ENCODE peak calls at places on chromosome 5, in six cellular contexts. B is cardiac muscle cell, Q is OCI-LY7, S is IMR-90, A is heart left ventricle, N is mesenchymal stem cell. L is an unnamed sample. For H3K36me3, the result is how much of the 10 kb centered on the place peaks cover.

GRCh38 chr5:177507165-177507564 is 2.5 kb downstream of the DOK3 start:
- DNase-seq in B (no peak), Q (peak), S (no peak), A (no peak), N (peak), L (no peak)

GRCh38 chr5:63070001-63070400 is 491.4 kb downstream of the LRRC70 start:
- DNase-seq in B (no peak), Q (no peak), S (no peak), A (no peak), N (no peak), L (no peak)

GRCh38 chr5:141475625-141476131 is at the start of gene PCDHGC3:
- DNase-seq in B (peak), Q (peak), S (peak), A (peak), N (peak), L (peak)

GRCh38 chr5:124630767-124631704 is 115.4 kb downstream of the ZNF608 start:
- DNase-seq in B (peak), Q (no peak), S (peak), A (no peak), N (peak), L (no peak)

GRCh38 chr5:43389679-43390329 is 22.4 kb downstream of the CCL28 start:
- DNase-seq in B (peak), Q (peak), S (peak), A (peak), N (peak), L (no peak)

GRCh38 chr5:169970334-169970733 is 10.0 kb downstream of the INSYN2B start:
- DNase-seq in B (no peak), Q (no peak), S (no peak), A (no peak), N (no peak), L (no peak)

GRCh38 chr5:139862313-139862712 is 66.7 kb downstream of the PSD2 start:
- DNase-seq in B (peak), Q (no peak), S (peak), A (no peak), N (peak), L (no peak)

GRCh38 chr5:170312666-170313065 is 15.1 kb upstream of the LCP2 start:
- DNase-seq in B (peak), Q (no peak), S (peak), A (no peak), N (peak), L (no peak)

GRCh38 chr5:80540691-80541090 is 29.4 kb downstream of the ANKRD34B start:
- DNase-seq in B (peak), Q (no peak), S (no peak), A (no peak), N (no peak), L (no peak)

GRCh38 chr5:7667216-7667767 is 183.6 kb downstream of the CFAP90 start:
- DNase-seq in B (no peak), Q (no peak), S (no peak), A (no peak), N (no peak), L (no peak)

GRCh38 chr5:91754990-91755389 is 371.9 kb upstream of the ARRDC3 start:
- DNase-seq in B (no peak), Q (no peak), S (no peak), A (no peak), N (no peak), L (no peak)

GRCh38 chr5:68406767-68407232 is 191.2 kb downstream of the PIK3R1 start:
- DNase-seq in B (no peak), Q (peak), S (no peak), A (no peak), N (no peak), L (peak)

GRCh38 chr5:139147743-139148079 is 50.5 kb downstream of the SIL1 start:
- DNase-seq in B (peak), Q (no peak), S (peak), A (peak), N (peak), L (no peak)

GRCh38 chr5:11126844-11127243 is 365.8 kb upstream of the DAP start:
- DNase-seq in B (no peak), Q (no peak), S (no peak), A (no peak), N (no peak), L (no peak)

GRCh38 chr5:125326114-125326513 is 579.7 kb upstream of the ZNF608 start:
- DNase-seq in B (peak), Q (no peak), S (peak), A (peak), N (peak), L (no peak)

GRCh38 chr5:136703706-136704105 is 338.4 kb upstream of the TRPC7 start:
- DNase-seq in B (no peak), Q (no peak), S (no peak), A (no peak), N (peak), L (no peak)

GRCh38 chr5:98779264-98779877 is 5.9 kb downstream of the RGMB start:
- DNase-seq in B (no peak), Q (no peak), S (no peak), A (no peak), N (no peak), L (no peak)

GRCh38 chr5:96562614-96563013 is 99.6 kb upstream of the CAST start:
- DNase-seq in B (peak), Q (no peak), S (peak), A (no peak), N (no peak), L (no peak)

GRCh38 chr5:38603691-38604090 is 47.2 kb upstream of the LIFR start:
- DNase-seq in B (peak), Q (no peak), S (peak), A (no peak), N (peak), L (no peak)

GRCh38 chr5:24621809-24622208 is 23.0 kb downstream of the CDH10 start:
- DNase-seq in B (peak), Q (no peak), S (no peak), A (peak), N (peak), L (no peak)

GRCh38 chr5:3317051-3317795 is 278.4 kb upstream of the IRX1 start:
- DNase-seq in B (no peak), Q (no peak), S (no peak), A (no peak), N (no peak), L (no peak)

GRCh38 chr5:1818784-1819183 is 17.6 kb downstream of the NDUFS6 start:
- DNase-seq in B (no peak), Q (no peak), S (no peak), A (no peak), N (no peak), L (no peak)

GRCh38 chr5:13985736-13986418 is 41.4 kb upstream of the DNAH5 start:
- DNase-seq in B (peak), Q (no peak), S (peak), A (no peak), N (peak), L (no peak)

GRCh38 chr5:133123297-133123696 is 71.5 kb downstream of the HSPA4 start:
- DNase-seq in B (no peak), Q (no peak), S (no peak), A (no peak), N (no peak), L (no peak)

GRCh38 chr5:43017438-43017820 is 22.7 kb downstream of the ANXA2R start:
- DNase-seq in B (peak), Q (peak), S (peak), A (peak), N (peak), L (peak)

GRCh38 chr5:32108167-32108566 is 66.0 kb downstream of the GOLPH3 start:
- DNase-seq in B (no peak), Q (no peak), S (no peak), A (no peak), N (no peak), L (no peak)

GRCh38 chr5:60402161-60402785 is 297.7 kb downstream of the DEPDC1B start:
- DNase-seq in B (no peak), Q (no peak), S (no peak), A (no peak), N (no peak), L (no peak)

GRCh38 chr5:59069438-59070079 is 486.7 kb downstream of the RAB3C start:
- DNase-seq in B (peak), Q (no peak), S (peak), A (peak), N (peak), L (no peak)

GRCh38 chr5:176144508-176144907 is 93.7 kb upstream of the SIMC1 start:
- DNase-seq in B (no peak), Q (no peak), S (no peak), A (no peak), N (no peak), L (no peak)

GRCh38 chr5:77650686-77651085 is 12.2 kb upstream of the OTP start:
- DNase-seq in B (no peak), Q (no peak), S (no peak), A (no peak), N (no peak), L (no peak)

DNA sequence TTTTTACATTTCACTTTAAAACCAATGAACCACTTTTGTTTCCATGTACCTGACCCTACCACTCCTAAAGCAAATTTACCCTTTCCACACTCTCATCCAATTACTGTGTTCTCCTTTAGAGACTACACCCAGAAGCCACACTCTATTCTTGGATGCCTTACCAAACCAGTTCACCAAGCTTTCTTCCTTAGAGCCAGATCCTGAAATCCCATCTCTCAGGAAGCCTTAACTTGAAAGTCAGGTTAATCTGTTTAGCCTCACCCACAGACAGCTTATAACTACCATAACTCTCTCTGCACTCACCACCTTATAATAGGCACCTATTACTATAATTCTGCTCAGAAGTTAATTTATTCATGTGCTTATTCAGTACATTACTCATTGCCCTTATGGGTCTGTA is 4.3 kb downstream of the CSNK1A1 start:
- DNase-seq in B (no peak), Q (no peak), S (no peak), A (no peak), N (no peak), L (no peak)
- H3K36me3 ChIP-seq in B (under half), Q (half or more), S (under half), A (half or more), N (under half), L (half or more)

GRCh38 chr5:36136581-36136980 is 15.1 kb downstream of the LMBRD2 start:
- DNase-seq in B (no peak), Q (no peak), S (no peak), A (no peak), N (no peak), L (no peak)
- H3K36me3 ChIP-seq in B (under half), Q (half or more), S (under half), A (under half), N (under half), L (under half)

GRCh38 chr5:147393866-147394265 is 116.0 kb downstream of the DPYSL3 start:
- DNase-seq in B (no peak), Q (no peak), S (no peak), A (no peak), N (no peak), L (no peak)

GRCh38 chr5:147398860-147399259 is 111.0 kb downstream of the DPYSL3 start:
- DNase-seq in B (no peak), Q (no peak), S (no peak), A (no peak), N (no peak), L (no peak)

GRCh38 chr5:147394273-147394672 is 115.6 kb downstream of the DPYSL3 start:
- DNase-seq in B (no peak), Q (no peak), S (no peak), A (no peak), N (no peak), L (no peak)

GRCh38 chr5:147397616-147398015 is 112.3 kb downstream of the DPYSL3 start:
- DNase-seq in B (no peak), Q (no peak), S (no peak), A (no peak), N (no peak), L (no peak)

GRCh38 chr5:147396070-147396469 is 113.8 kb downstream of the DPYSL3 start:
- DNase-seq in B (no peak), Q (no peak), S (no peak), A (no peak), N (no peak), L (peak)
- H3K36me3 ChIP-seq in B (under half), Q (under half), S (under half), A (half or more), N (under half), L (under half)

GRCh38 chr5:168710706-168711105 is 131.5 kb upstream of the PANK3 start:
- DNase-seq in B (no peak), Q (no peak), S (no peak), A (no peak), N (no peak), L (no peak)
- H3K36me3 ChIP-seq in B (under half), Q (under half), S (under half), A (under half), N (under half), L (under half)

GRCh38 chr5:40829748-40830305 is 5.2 kb downstream of the RPL37 start:
- DNase-seq in B (no peak), Q (no peak), S (no peak), A (no peak), N (no peak), L (no peak)

GRCh38 chr5:40828021-40828631 is 6.9 kb downstream of the RPL37 start:
- DNase-seq in B (no peak), Q (no peak), S (no peak), A (no peak), N (no peak), L (no peak)

GRCh38 chr5:40828690-40829661 is 6.0 kb downstream of the RPL37 start:
- DNase-seq in B (no peak), Q (no peak), S (no peak), A (no peak), N (no peak), L (no peak)

GRCh38 chr5:40826778-40827478 is 8.1 kb downstream of the RPL37 start:
- DNase-seq in B (no peak), Q (no peak), S (no peak), A (no peak), N (no peak), L (no peak)

GRCh38 chr5:40827479-40827977 is 7.5 kb downstream of the RPL37 start:
- DNase-seq in B (no peak), Q (no peak), S (no peak), A (no peak), N (no peak), L (no peak)
- H3K36me3 ChIP-seq in B (half or more), Q (half or more), S (half or more), A (half or more), N (under half), L (half or more)

DNA sequence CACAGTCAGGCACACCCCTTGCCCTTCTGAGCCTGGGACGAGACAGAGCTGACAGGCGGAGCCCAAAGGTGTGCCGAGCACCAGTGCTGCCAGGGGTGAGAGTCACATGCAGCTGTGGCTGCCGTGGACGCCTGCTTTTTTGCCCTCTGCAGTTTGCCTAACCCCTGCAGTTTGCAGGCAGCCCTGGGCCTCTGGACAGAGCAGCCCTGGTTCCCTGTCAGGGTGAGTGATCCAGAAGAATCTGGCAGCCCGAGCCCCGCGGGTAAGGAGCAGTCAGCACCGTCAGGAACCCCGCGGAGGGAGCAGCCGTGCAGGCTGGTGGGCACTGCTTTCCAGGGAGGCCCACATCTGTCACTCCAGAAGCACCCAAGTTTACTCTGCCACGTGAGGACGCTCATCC is 30.3 kb downstream of the CEP72 start:
- DNase-seq in B (no peak), Q (no peak), S (no peak), A (no peak), N (no peak), L (peak)
- H3K36me3 ChIP-seq in B (under half), Q (half or more), S (under half), A (under half), N (half or more), L (under half)

DNA sequence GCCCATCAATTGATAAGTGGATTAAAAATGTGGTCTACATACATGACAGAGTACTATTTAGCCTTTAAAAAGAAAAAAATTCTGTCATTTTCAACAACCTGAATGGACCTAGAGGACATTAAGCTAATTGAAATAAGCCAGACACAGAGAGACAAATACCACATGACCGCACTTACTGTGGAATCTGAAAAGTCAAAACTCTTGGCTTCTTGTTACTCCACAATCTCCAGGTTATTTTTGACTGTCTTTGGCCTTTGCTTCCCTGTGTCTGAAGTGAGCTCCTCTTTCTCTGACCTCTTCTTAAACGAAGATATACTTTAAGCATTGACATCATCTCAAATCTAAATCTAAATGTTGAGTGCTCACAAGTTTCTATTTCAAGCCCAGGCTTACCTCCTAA is 265.5 kb upstream of the ADRA1B start:
- DNase-seq in B (no peak), Q (no peak), S (no peak), A (no peak), N (no peak), L (no peak)
- H3K36me3 ChIP-seq in B (under half), Q (under half), S (under half), A (under half), N (under half), L (under half)